ENCODE peak calls at places on chromosomes 4 and X, in seven cellular contexts. H is HepG2, B is PC-3, L is neural progenitor cell, S is OCI-LY7, A is H9, R is mammary epithelial cell. Y is an unnamed sample. For H3K9me3 and H4K20me1, the result is how much of the 10 kb centered on the place peaks cover.

GRCh38 chr4:113173132-113173531 is 123.7 kb downstream of the ANK2 start:
- DNase-seq in H (no peak), R (no peak), L (no peak), S (no peak), B (no peak), A (no peak), Y (no peak)

GRCh38 chr4:135670548-135670947 is 1469.0 kb upstream of the PABPC4L start:
- DNase-seq in S (no peak), L (no peak), H (no peak), R (no peak), A (no peak), B (no peak), Y (no peak)

GRCh38 chrX:18855919-18856644 is 127.8 kb downstream of the PHKA2 start:
- DNase-seq in B (no peak), A (no peak), H (no peak), S (no peak), R (peak), L (no peak), Y (peak)

GRCh38 chr4:8330821-8331566 is 61.4 kb downstream of the HTRA3 start:
- DNase-seq in L (no peak), R (no peak), B (no peak), H (no peak), S (no peak), A (no peak), Y (no peak)

GRCh38 chr4:169305651-169306050 is 34.9 kb upstream of the SH3RF1 start:
- DNase-seq in A (no peak), H (no peak), L (no peak), S (no peak), B (no peak), R (no peak), Y (no peak)

GRCh38 chr4:80407246-80407645 is 71.7 kb downstream of the CFAP299 start:
- DNase-seq in B (peak), H (no peak), S (no peak), R (no peak), A (no peak), L (no peak), Y (no peak)

GRCh38 chr4:20464381-20464780 is 212.7 kb downstream of the SLIT2 start:
- DNase-seq in R (peak), S (no peak), H (no peak), L (no peak), A (no peak), B (peak), Y (no peak)

GRCh38 chr4:13496605-13497004 is 12.5 kb upstream of the RAB28 start:
- DNase-seq in R (no peak), A (no peak), H (no peak), L (no peak), S (no peak), B (no peak), Y (no peak)

GRCh38 chr4:138696058-138696457 is 319.5 kb upstream of the NOCT start:
- DNase-seq in B (no peak), L (no peak), A (no peak), R (no peak), H (no peak), S (no peak), Y (no peak)

GRCh38 chr4:108049406-108049805 is 59.7 kb downstream of the HADH start:
- DNase-seq in L (no peak), B (no peak), H (no peak), R (no peak), A (no peak), S (no peak), Y (no peak)

GRCh38 chr4:20364969-20365368 is 113.3 kb downstream of the SLIT2 start:
- DNase-seq in B (no peak), A (no peak), L (no peak), H (no peak), R (no peak), S (no peak), Y (no peak)

GRCh38 chr4:89056953-89057398 is at the start of gene FAM13A:
- DNase-seq in R (peak), B (peak), A (peak), H (peak), L (peak), S (no peak), Y (peak)

GRCh38 chr4:66032571-66032970 is 362.3 kb upstream of the EPHA5 start:
- DNase-seq in H (no peak), B (no peak), S (no peak), R (no peak), L (no peak), A (no peak), Y (no peak)

GRCh38 chr4:77665381-77666069 is 59.9 kb downstream of the CXCL13 start:
- DNase-seq in R (peak), H (no peak), L (no peak), A (no peak), B (peak), S (no peak), Y (no peak)

GRCh38 chrX:130529531-130529930 is 127.7 kb downstream of the RBMX2 start:
- DNase-seq in R (no peak), S (no peak), L (no peak), A (no peak), B (no peak), H (no peak), Y (no peak)

GRCh38 chr4:139223682-139224317 is 46.8 kb upstream of the ELF2 start:
- DNase-seq in R (peak), B (peak), S (no peak), H (no peak), L (no peak), A (no peak), Y (no peak)

GRCh38 chr4:83722730-83723269 is 186.9 kb downstream of the GPAT3 start:
- DNase-seq in A (no peak), H (no peak), B (no peak), R (no peak), S (no peak), L (no peak), Y (no peak)

GRCh38 chrX:132532955-132533354 is 44.1 kb upstream of the MBNL3 start:
- DNase-seq in R (peak), B (peak), S (no peak), L (no peak), H (peak), A (no peak), Y (no peak)

GRCh38 chr4:68948044-68948743 is 3.4 kb downstream of the UGT2A3 start:
- DNase-seq in B (no peak), L (no peak), H (peak), S (no peak), R (no peak), A (no peak), Y (no peak)

GRCh38 chr4:140720387-140721087 is 35.6 kb downstream of the TBC1D9 start:
- DNase-seq in L (no peak), S (peak), A (no peak), R (no peak), H (peak), B (no peak), Y (peak)

GRCh38 chrX:152072236-152072635 is 66.1 kb downstream of the MAGEA10 start:
- DNase-seq in B (peak), S (no peak), A (no peak), H (peak), R (peak), L (no peak), Y (no peak)

GRCh38 chrX:30950391-30950790 is 61.3 kb upstream of the TAB3 start:
- DNase-seq in S (no peak), A (no peak), L (no peak), R (no peak), H (no peak), B (no peak), Y (no peak)

GRCh38 chrX:100980608-100981497 is 11.3 kb downstream of the ARL13A start:
- DNase-seq in L (no peak), B (peak), A (no peak), H (peak), R (peak), S (no peak), Y (no peak)

GRCh38 chr4:183335369-183335940 is 13.2 kb upstream of the CLDN24 start:
- DNase-seq in R (peak), S (no peak), L (no peak), B (peak), A (no peak), H (peak), Y (no peak)

GRCh38 chrX:142249721-142250120 is 44.6 kb upstream of the MAGEC2 start:
- DNase-seq in L (no peak), A (no peak), H (no peak), R (peak), B (no peak), S (no peak), Y (no peak)
- H3K9me3 ChIP-seq in L (under half), A (under half), H (under half), R (under half), B (under half), S (under half), Y (under half)

DNA sequence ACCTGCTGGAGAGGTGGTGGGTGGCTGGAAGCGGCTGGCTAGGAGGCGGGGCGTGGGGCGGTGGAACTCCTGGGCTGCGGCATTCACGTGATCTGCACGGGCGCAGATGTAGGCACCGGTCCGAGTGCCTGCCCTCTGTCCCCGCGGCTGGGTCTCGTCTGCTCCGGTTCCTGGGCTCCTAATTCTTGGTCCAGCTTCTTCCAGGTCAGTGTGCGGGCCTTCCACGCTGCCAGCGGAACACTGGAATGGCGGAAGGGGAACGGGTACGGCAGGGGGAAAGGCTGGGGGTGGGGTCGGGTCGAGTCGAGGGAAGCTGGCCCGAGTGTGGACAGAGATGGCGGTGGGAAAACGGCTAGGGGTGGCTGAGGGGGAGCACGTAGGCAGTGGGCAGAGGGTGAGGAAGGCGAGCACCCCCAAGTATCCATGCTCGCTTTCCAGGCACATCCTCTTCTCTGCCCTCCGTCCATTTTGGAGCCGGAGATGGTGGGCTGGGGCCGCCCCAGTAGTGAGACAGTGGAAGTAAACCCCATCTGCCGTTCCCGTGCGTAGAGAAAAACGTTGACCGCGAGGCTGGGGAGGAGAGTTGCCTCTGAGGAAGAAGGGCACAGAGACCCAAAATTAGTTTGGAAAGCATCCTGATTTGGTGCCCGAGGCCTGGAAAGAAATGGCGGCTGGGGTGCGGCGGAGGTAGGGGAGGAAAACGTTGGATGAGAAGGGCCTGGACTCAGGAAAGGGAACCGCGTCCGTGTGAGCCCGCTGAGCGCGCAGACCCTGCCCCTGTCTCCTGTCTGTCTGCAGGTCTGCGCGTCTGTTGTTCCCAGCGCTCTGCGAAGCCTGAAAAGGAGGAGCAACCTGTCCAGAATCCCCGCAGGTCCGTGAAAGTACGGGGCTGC is at the start of gene TCEAL4:
- DNase-seq in A (peak), B (peak), S (peak), L (peak), H (no peak), R (peak), Y (peak)
- H3K27ac ChIP-seq in A (no peak), B (peak), S (no peak), L (no peak), H (peak), R (peak), Y (no peak)

GRCh38 chr4:177484613-177485021 is 42.4 kb upstream of the AGA start:
- DNase-seq in L (no peak), H (peak), A (no peak), B (peak), R (peak), S (no peak), Y (no peak)

GRCh38 chr4:177483271-177483670 is 41.0 kb upstream of the AGA start:
- DNase-seq in A (no peak), H (no peak), L (no peak), R (no peak), S (no peak), B (no peak), Y (no peak)

GRCh38 chr4:177487977-177488376 is 45.7 kb upstream of the AGA start:
- DNase-seq in R (peak), A (no peak), S (no peak), H (no peak), L (no peak), B (peak), Y (no peak)

GRCh38 chr4:177482367-177482766 is 40.1 kb upstream of the AGA start:
- DNase-seq in A (no peak), R (no peak), H (no peak), S (no peak), B (no peak), L (no peak), Y (no peak)

GRCh38 chr4:177485528-177485927 is 43.3 kb upstream of the AGA start:
- DNase-seq in S (no peak), L (no peak), H (no peak), R (peak), A (no peak), B (peak), Y (no peak)
- H4K20me1 ChIP-seq in S (under half), L (under half), H (under half), R (under half), A (under half), B (under half), Y (under half)

GRCh38 chrX:22740836-22741235 is 258.9 kb upstream of the DDX53 start:
- DNase-seq in L (no peak), R (no peak), S (no peak), H (no peak), A (no peak), B (no peak), Y (no peak)
- H3K9me3 ChIP-seq in L (under half), R (under half), S (under half), H (under half), A (under half), B (under half), Y (under half)

GRCh38 chrX:12973561-12974216 is 1.2 kb upstream of the TMSB4X start:
- DNase-seq in B (no peak), L (peak), H (no peak), A (no peak), S (peak), R (no peak), Y (no peak)

GRCh38 chrX:12971282-12972003 is 3.5 kb upstream of the TMSB4X start:
- DNase-seq in R (no peak), B (no peak), A (no peak), H (no peak), L (no peak), S (no peak), Y (no peak)

GRCh38 chrX:12972239-12972638 is 2.7 kb upstream of the TMSB4X start:
- DNase-seq in S (no peak), H (no peak), L (no peak), B (no peak), A (no peak), R (no peak), Y (no peak)

GRCh38 chrX:12974217-12974796 is 603 bp upstream of the TMSB4X start:
- DNase-seq in S (peak), H (no peak), R (peak), A (peak), B (peak), L (peak), Y (no peak)

GRCh38 chrX:12972867-12973560 is 1.9 kb upstream of the TMSB4X start:
- DNase-seq in S (no peak), H (no peak), B (no peak), R (no peak), L (no peak), A (no peak), Y (no peak)
- H3K27ac ChIP-seq in S (peak), H (no peak), B (no peak), R (no peak), L (no peak), A (no peak), Y (no peak)

GRCh38 chr4:87026795-87027495 is 92.1 kb downstream of the AFF1 start:
- DNase-seq in R (no peak), B (no peak), L (no peak), H (no peak), S (peak), A (no peak), Y (no peak)
- H4K20me1 ChIP-seq in R (under half), B (under half), L (half or more), H (under half), S (under half), A (under half), Y (half or more)

DNA sequence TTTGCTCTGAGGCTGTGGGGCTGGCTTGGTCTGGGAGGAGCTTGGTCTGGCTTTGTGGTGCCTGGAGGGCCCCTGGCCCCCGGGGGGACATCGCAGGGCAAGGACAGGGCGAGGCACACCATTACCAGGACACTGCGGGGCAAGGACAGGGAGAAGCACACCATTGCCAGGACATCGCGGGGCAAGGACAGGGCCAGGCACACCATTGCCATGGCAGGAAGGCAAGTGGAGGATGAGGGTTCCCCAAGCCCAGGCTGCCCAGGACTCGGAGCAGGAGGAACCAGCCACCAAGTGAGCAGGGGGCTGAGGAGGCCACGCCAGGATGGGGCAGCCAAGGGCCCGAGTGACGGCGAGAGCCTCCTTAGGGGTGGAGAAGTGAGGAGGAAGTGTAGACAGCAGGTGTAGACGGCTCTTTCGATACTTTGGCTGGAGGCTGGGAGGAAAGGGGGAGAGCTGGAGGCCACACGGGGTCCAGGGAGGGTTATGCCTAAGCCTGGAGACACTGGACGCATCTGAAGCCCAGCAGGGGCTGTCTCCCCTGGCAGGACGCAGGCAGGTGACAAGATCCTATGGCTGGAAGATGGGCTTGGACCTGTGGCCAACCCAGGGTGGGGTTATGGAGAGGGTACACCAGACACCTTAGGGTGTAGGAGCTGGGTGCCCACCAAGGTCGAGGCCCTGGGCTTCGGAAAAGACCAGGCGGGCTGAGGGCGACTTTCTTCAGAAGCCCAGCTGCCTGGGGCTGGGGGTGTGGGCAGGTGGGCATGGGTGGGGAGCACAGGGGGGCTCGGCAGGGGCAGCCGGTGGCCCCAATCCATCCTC is 7.3 kb downstream of the NKX1-1 start:
- DNase-seq in L (no peak), S (no peak), H (no peak), R (no peak), B (no peak), A (no peak), Y (no peak)
- H3K9me3 ChIP-seq in L (under half), S (under half), H (under half), R (under half), B (under half), A (under half), Y (under half)

GRCh38 chr4:144709793-144710525 is 64.0 kb downstream of the HHIP start:
- DNase-seq in S (no peak), H (no peak), B (peak), R (peak), L (no peak), A (no peak), Y (no peak)
- H3K27ac ChIP-seq in S (no peak), H (no peak), B (peak), R (peak), L (no peak), A (no peak), Y (no peak)

GRCh38 chr4:39452153-39452859 is 6.4 kb downstream of the RPL9 start:
- DNase-seq in B (no peak), H (no peak), L (no peak), S (no peak), A (no peak), R (no peak), Y (no peak)
- H4K20me1 ChIP-seq in B (under half), H (half or more), L (half or more), S (under half), A (under half), R (under half), Y (under half)

GRCh38 chr4:129062580-129062979 is 30.8 kb downstream of the SCLT1 start:
- DNase-seq in S (no peak), H (no peak), R (no peak), A (no peak), B (no peak), L (no peak), Y (no peak)

GRCh38 chr4:129059028-129059427 is 34.3 kb downstream of the SCLT1 start:
- DNase-seq in A (no peak), R (no peak), B (no peak), L (no peak), S (no peak), H (no peak), Y (no peak)

GRCh38 chr4:129064717-129065116 is 28.6 kb downstream of the SCLT1 start:
- DNase-seq in A (no peak), B (peak), H (no peak), R (peak), S (no peak), L (no peak), Y (no peak)

GRCh38 chr4:129063640-129064039 is 29.7 kb downstream of the SCLT1 start:
- DNase-seq in R (peak), B (peak), L (no peak), H (no peak), S (no peak), A (no peak), Y (no peak)
- H3K9me3 ChIP-seq in R (under half), B (under half), L (under half), H (half or more), S (half or more), A (under half), Y (under half)